ENCODE peak calls at places on chromosome 16, in eight cellular contexts. One of them, this sample, is unnamed.

GRCh38 chr16:51465026-51465425 is 314.0 kb upstream of the SALL1 start:
- DNase-seq in effector memory CD8-positive, alpha-beta T cell: no peak
- DNase-seq in GM04503: peak
- DNase-seq in cardiac fibroblast: peak
- DNase-seq in stimulated activated CD4-positive, alpha-beta T cell treated with anti-CD3 and anti-CD28 coated beads, Interleukin-15, amount 100 ng/mL, for 24 hours: no peak
- DNase-seq in uterus: no peak
- DNase-seq in activated T-cell treated with anti-CD3 and anti-CD28 coated beads for 1 hour: no peak
- DNase-seq in left cardiac atrium: no peak
- DNase-seq in this sample: peak

GRCh38 chr16:67736858-67737257 is 17.7 kb upstream of the GFOD2 start:
- DNase-seq in effector memory CD8-positive, alpha-beta T cell: no peak
- DNase-seq in GM04503: no peak
- DNase-seq in cardiac fibroblast: no peak
- DNase-seq in stimulated activated CD4-positive, alpha-beta T cell treated with anti-CD3 and anti-CD28 coated beads, Interleukin-15, amount 100 ng/mL, for 24 hours: no peak
- DNase-seq in uterus: no peak
- DNase-seq in activated T-cell treated with anti-CD3 and anti-CD28 coated beads for 1 hour: no peak
- DNase-seq in left cardiac atrium: no peak
- DNase-seq in this sample: no peak

GRCh38 chr16:12646490-12647274 is 157.0 kb downstream of the CPPED1 start:
- DNase-seq in effector memory CD8-positive, alpha-beta T cell: no peak
- DNase-seq in GM04503: no peak
- DNase-seq in cardiac fibroblast: no peak
- DNase-seq in stimulated activated CD4-positive, alpha-beta T cell treated with anti-CD3 and anti-CD28 coated beads, Interleukin-15, amount 100 ng/mL, for 24 hours: peak
- DNase-seq in uterus: no peak
- DNase-seq in activated T-cell treated with anti-CD3 and anti-CD28 coated beads for 1 hour: no peak
- DNase-seq in left cardiac atrium: peak
- DNase-seq in this sample: no peak

GRCh38 chr16:70660672-70661350 is 14.5 kb downstream of the IL34 start:
- DNase-seq in effector memory CD8-positive, alpha-beta T cell: no peak
- DNase-seq in GM04503: no peak
- DNase-seq in cardiac fibroblast: no peak
- DNase-seq in stimulated activated CD4-positive, alpha-beta T cell treated with anti-CD3 and anti-CD28 coated beads, Interleukin-15, amount 100 ng/mL, for 24 hours: no peak
- DNase-seq in uterus: no peak
- DNase-seq in activated T-cell treated with anti-CD3 and anti-CD28 coated beads for 1 hour: no peak
- DNase-seq in left cardiac atrium: no peak
- DNase-seq in this sample: no peak

GRCh38 chr16:17474037-17474436 is 3.3 kb upstream of the XYLT1 start:
- DNase-seq in effector memory CD8-positive, alpha-beta T cell: no peak
- DNase-seq in GM04503: no peak
- DNase-seq in cardiac fibroblast: peak
- DNase-seq in stimulated activated CD4-positive, alpha-beta T cell treated with anti-CD3 and anti-CD28 coated beads, Interleukin-15, amount 100 ng/mL, for 24 hours: no peak
- DNase-seq in uterus: peak
- DNase-seq in activated T-cell treated with anti-CD3 and anti-CD28 coated beads for 1 hour: no peak
- DNase-seq in left cardiac atrium: no peak
- DNase-seq in this sample: no peak

GRCh38 chr16:59296888-59297287 is 562.8 kb upstream of the GOT2 start:
- DNase-seq in effector memory CD8-positive, alpha-beta T cell: no peak
- DNase-seq in GM04503: no peak
- DNase-seq in cardiac fibroblast: no peak
- DNase-seq in stimulated activated CD4-positive, alpha-beta T cell treated with anti-CD3 and anti-CD28 coated beads, Interleukin-15, amount 100 ng/mL, for 24 hours: no peak
- DNase-seq in uterus: no peak
- DNase-seq in activated T-cell treated with anti-CD3 and anti-CD28 coated beads for 1 hour: no peak
- DNase-seq in left cardiac atrium: no peak
- DNase-seq in this sample: no peak

GRCh38 chr16:29875206-29875605 is 12.2 kb upstream of the CDIPT start:
- DNase-seq in effector memory CD8-positive, alpha-beta T cell: no peak
- DNase-seq in GM04503: no peak
- DNase-seq in cardiac fibroblast: no peak
- DNase-seq in stimulated activated CD4-positive, alpha-beta T cell treated with anti-CD3 and anti-CD28 coated beads, Interleukin-15, amount 100 ng/mL, for 24 hours: no peak
- DNase-seq in uterus: no peak
- DNase-seq in activated T-cell treated with anti-CD3 and anti-CD28 coated beads for 1 hour: no peak
- DNase-seq in left cardiac atrium: no peak
- DNase-seq in this sample: no peak

GRCh38 chr16:81778861-81779539 is at the start of gene PLCG2:
- DNase-seq in effector memory CD8-positive, alpha-beta T cell: peak
- DNase-seq in GM04503: no peak
- DNase-seq in cardiac fibroblast: peak
- DNase-seq in stimulated activated CD4-positive, alpha-beta T cell treated with anti-CD3 and anti-CD28 coated beads, Interleukin-15, amount 100 ng/mL, for 24 hours: peak
- DNase-seq in uterus: peak
- DNase-seq in activated T-cell treated with anti-CD3 and anti-CD28 coated beads for 1 hour: peak
- DNase-seq in left cardiac atrium: peak
- DNase-seq in this sample: no peak

GRCh38 chr16:66850115-66850815 is 6.1 kb downstream of the CA7 start:
- DNase-seq in effector memory CD8-positive, alpha-beta T cell: no peak
- DNase-seq in GM04503: no peak
- DNase-seq in cardiac fibroblast: no peak
- DNase-seq in stimulated activated CD4-positive, alpha-beta T cell treated with anti-CD3 and anti-CD28 coated beads, Interleukin-15, amount 100 ng/mL, for 24 hours: no peak
- DNase-seq in uterus: no peak
- DNase-seq in activated T-cell treated with anti-CD3 and anti-CD28 coated beads for 1 hour: no peak
- DNase-seq in left cardiac atrium: no peak
- DNase-seq in this sample: no peak

GRCh38 chr16:47574091-47575054 is 113.2 kb downstream of the PHKB start:
- DNase-seq in effector memory CD8-positive, alpha-beta T cell: no peak
- DNase-seq in GM04503: no peak
- DNase-seq in cardiac fibroblast: peak
- DNase-seq in stimulated activated CD4-positive, alpha-beta T cell treated with anti-CD3 and anti-CD28 coated beads, Interleukin-15, amount 100 ng/mL, for 24 hours: peak
- DNase-seq in uterus: no peak
- DNase-seq in activated T-cell treated with anti-CD3 and anti-CD28 coated beads for 1 hour: no peak
- DNase-seq in left cardiac atrium: no peak
- DNase-seq in this sample: no peak

GRCh38 chr16:82034981-82035612 is at the start of gene HSD17B2:
- DNase-seq in effector memory CD8-positive, alpha-beta T cell: no peak
- DNase-seq in GM04503: no peak
- DNase-seq in cardiac fibroblast: peak
- DNase-seq in stimulated activated CD4-positive, alpha-beta T cell treated with anti-CD3 and anti-CD28 coated beads, Interleukin-15, amount 100 ng/mL, for 24 hours: no peak
- DNase-seq in uterus: no peak
- DNase-seq in activated T-cell treated with anti-CD3 and anti-CD28 coated beads for 1 hour: no peak
- DNase-seq in left cardiac atrium: no peak
- DNase-seq in this sample: no peak

GRCh38 chr16:66937725-66938337 is 2.5 kb downstream of the CES2 start:
- DNase-seq in effector memory CD8-positive, alpha-beta T cell: no peak
- DNase-seq in GM04503: no peak
- DNase-seq in cardiac fibroblast: no peak
- DNase-seq in stimulated activated CD4-positive, alpha-beta T cell treated with anti-CD3 and anti-CD28 coated beads, Interleukin-15, amount 100 ng/mL, for 24 hours: no peak
- DNase-seq in uterus: no peak
- DNase-seq in activated T-cell treated with anti-CD3 and anti-CD28 coated beads for 1 hour: no peak
- DNase-seq in left cardiac atrium: no peak
- DNase-seq in this sample: no peak

GRCh38 chr16:2737895-2738418 is 14.5 kb upstream of the SRRM2 start:
- DNase-seq in effector memory CD8-positive, alpha-beta T cell: no peak
- DNase-seq in GM04503: no peak
- DNase-seq in cardiac fibroblast: no peak
- DNase-seq in stimulated activated CD4-positive, alpha-beta T cell treated with anti-CD3 and anti-CD28 coated beads, Interleukin-15, amount 100 ng/mL, for 24 hours: no peak
- DNase-seq in uterus: no peak
- DNase-seq in activated T-cell treated with anti-CD3 and anti-CD28 coated beads for 1 hour: no peak
- DNase-seq in left cardiac atrium: no peak
- DNase-seq in this sample: no peak

GRCh38 chr16:55976815-55977214 is 101.6 kb upstream of the CES5A start:
- DNase-seq in effector memory CD8-positive, alpha-beta T cell: no peak
- DNase-seq in GM04503: no peak
- DNase-seq in cardiac fibroblast: no peak
- DNase-seq in stimulated activated CD4-positive, alpha-beta T cell treated with anti-CD3 and anti-CD28 coated beads, Interleukin-15, amount 100 ng/mL, for 24 hours: no peak
- DNase-seq in uterus: no peak
- DNase-seq in activated T-cell treated with anti-CD3 and anti-CD28 coated beads for 1 hour: no peak
- DNase-seq in left cardiac atrium: no peak
- DNase-seq in this sample: no peak

This sample was measured in non-pigmented ciliary epithelial cell.